ENCODE peak calls at places on chromosomes 4 and X, in seven cellular contexts. D is upper lobe of left lung, Q is IMR-90, O is A549, I is esophagus squamous epithelium, Z is right lobe of liver, L is heart left ventricle. U is an unnamed sample.

GRCh38 chrX:69988955-69989394 is 60.8 kb downstream of the AWAT2 start:
- DNase-seq in D (no peak), Q (no peak), O (no peak), I (no peak), Z (no peak), L (peak; percentile 40), U (no peak)

GRCh38 chr4:101265816-101266172 is 81.5 kb downstream of the PPP3CA start:
- DNase-seq in D (no peak), Q (no peak), O (no peak), I (no peak), Z (no peak), L (no peak), U (no peak)

GRCh38 chrX:44953734-44954502 is 80.9 kb downstream of the KDM6A start:
- DNase-seq in D (no peak), Q (no peak), O (no peak), I (no peak), Z (no peak), L (no peak), U (peak; percentile 80)

GRCh38 chr4:187685247-187685646 is 310.3 kb upstream of the ZFP42 start:
- DNase-seq in D (no peak), Q (no peak), O (no peak), I (no peak), Z (no peak), L (no peak), U (no peak)

GRCh38 chr4:1628892-1629703 is 55.0 kb downstream of the FAM53A start:
- DNase-seq in D (peak; percentile 90), Q (peak; percentile 6), O (peak; percentile 27), I (no peak), Z (peak; percentile 72), L (peak; percentile 82), U (peak; percentile 51)

GRCh38 chrX:48513670-48514069 is 4.9 kb downstream of the PORCN start:
- DNase-seq in D (no peak), Q (no peak), O (no peak), I (no peak), Z (no peak), L (no peak), U (no peak)

GRCh38 chr4:1511441-1512041 is 105.3 kb upstream of the NKX1-1 start:
- DNase-seq in D (peak; percentile 78), Q (peak; percentile 36), O (peak; percentile 78), I (no peak), Z (peak; percentile 64), L (peak; percentile 62), U (peak; percentile 13)

GRCh38 chrX:4485917-4486316 is 772.5 kb upstream of the PRKX start:
- DNase-seq in D (no peak), Q (no peak), O (no peak), I (no peak), Z (no peak), L (no peak), U (no peak)

GRCh38 chr4:173046818-173047217 is 121.8 kb upstream of the GALNT7 start:
- DNase-seq in D (no peak), Q (peak; percentile 3), O (no peak), I (no peak), Z (no peak), L (no peak), U (no peak)

GRCh38 chr4:26238782-26239647 is 81.8 kb upstream of the RBPJ start:
- DNase-seq in D (no peak), Q (peak; percentile 75), O (no peak), I (no peak), Z (no peak), L (no peak), U (no peak)

GRCh38 chr4:152983221-152983620 is 47.1 kb downstream of the FHDC1 start:
- DNase-seq in D (no peak), Q (no peak), O (no peak), I (no peak), Z (no peak), L (no peak), U (no peak)

GRCh38 chr4:66034671-66035070 is 364.4 kb upstream of the EPHA5 start:
- DNase-seq in D (no peak), Q (no peak), O (no peak), I (no peak), Z (no peak), L (no peak), U (no peak)

GRCh38 chr4:100641326-100641725 is 123.5 kb upstream of the EMCN start:
- DNase-seq in D (no peak), Q (no peak), O (no peak), I (no peak), Z (no peak), L (no peak), U (no peak)

GRCh38 chrX:96147645-96148044 is 537.0 kb upstream of the DIAPH2 start:
- DNase-seq in D (no peak), Q (no peak), O (no peak), I (no peak), Z (no peak), L (no peak), U (no peak)

GRCh38 chr4:176545886-176546285 is 226.1 kb downstream of the SPCS3 start:
- DNase-seq in D (no peak), Q (peak; percentile 59), O (no peak), I (no peak), Z (no peak), L (no peak), U (no peak)

GRCh38 chrX:148555101-148555500 is 54.7 kb downstream of the AFF2 start:
- DNase-seq in D (no peak), Q (no peak), O (no peak), I (no peak), Z (no peak), L (no peak), U (no peak)

GRCh38 chrX:153882086-153882498 is 3.9 kb downstream of the L1CAM start:
- DNase-seq in D (no peak), Q (peak; percentile 13), O (no peak), I (no peak), Z (no peak), L (peak; percentile 7), U (no peak)

GRCh38 chrX:153885208-153885787 is 675 bp downstream of the L1CAM start:
- DNase-seq in D (no peak), Q (no peak), O (no peak), I (no peak), Z (no peak), L (peak; percentile 14), U (no peak)

GRCh38 chrX:153884136-153885076 is 1.6 kb downstream of the L1CAM start:
- DNase-seq in D (no peak), Q (no peak), O (peak; percentile 59), I (no peak), Z (no peak), L (peak; percentile 27), U (no peak)

GRCh38 chrX:153882557-153882956 is 3.4 kb downstream of the L1CAM start:
- DNase-seq in D (no peak), Q (no peak), O (no peak), I (no peak), Z (no peak), L (peak; percentile 33), U (no peak)

DNA sequence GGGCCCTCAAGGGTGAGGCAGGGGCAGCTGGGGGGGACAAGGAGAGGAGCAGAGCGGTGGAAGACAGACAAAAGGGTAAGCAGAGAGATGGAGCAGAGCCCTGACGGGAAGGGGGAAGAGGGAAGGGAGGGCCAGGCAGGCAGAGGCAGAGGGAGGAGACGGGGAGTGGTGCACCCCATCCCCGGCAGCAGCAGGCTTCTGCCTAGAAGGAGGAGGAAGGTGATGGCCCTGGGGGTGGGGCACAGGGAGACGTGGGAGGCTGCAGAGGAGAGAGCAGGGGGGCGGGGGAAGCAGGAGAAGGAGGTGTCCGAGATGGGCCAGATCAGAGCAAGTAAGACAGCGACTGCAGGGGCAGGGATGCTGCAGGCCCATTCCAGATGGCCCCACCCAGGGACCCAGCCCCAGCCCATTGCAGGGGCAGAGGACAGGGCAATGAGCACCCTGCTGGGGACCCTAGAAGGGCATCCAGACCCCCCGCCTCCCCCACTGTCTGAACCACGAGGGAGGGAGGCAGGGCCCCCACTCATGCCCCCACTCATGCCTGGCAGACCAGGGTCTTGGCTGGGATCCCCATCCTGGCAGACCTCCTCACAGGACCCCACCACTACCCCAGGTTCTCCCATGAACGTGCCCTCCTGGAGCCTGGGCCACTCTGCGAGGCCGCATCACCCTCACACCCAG is 2.7 kb downstream of the L1CAM start:
- DNase-seq in D (no peak), Q (no peak), O (no peak), I (no peak), Z (no peak), L (peak; percentile 18), U (no peak)
- H3K4me1 ChIP-seq in D (no peaks in the 10 kb centered on the region), Q (no peaks in the 10 kb centered on the region), O (peaks cover 21% of the 10 kb centered on the region), I (peaks cover 14% of the 10 kb centered on the region), Z (no peaks in the 10 kb centered on the region), L (no peaks in the 10 kb centered on the region), U (no peaks in the 10 kb centered on the region)

GRCh38 chr4:37825943-37826281 is 574 bp upstream of the PGM2 start:
- DNase-seq in D (no peak), Q (no peak), O (no peak), I (no peak), Z (no peak), L (no peak), U (no peak)

GRCh38 chr4:37827802-37828321 is 1.4 kb downstream of the PGM2 start:
- DNase-seq in D (no peak), Q (no peak), O (no peak), I (no peak), Z (no peak), L (no peak), U (no peak)

GRCh38 chr4:37827030-37827705 is 682 bp downstream of the PGM2 start:
- DNase-seq in D (no peak), Q (peak; percentile 61), O (no peak), I (no peak), Z (peak; percentile 64), L (no peak), U (peak; percentile 17)

GRCh38 chr4:37828843-37829242 is 2.4 kb downstream of the PGM2 start:
- DNase-seq in D (no peak), Q (no peak), O (no peak), I (no peak), Z (no peak), L (no peak), U (no peak)

DNA sequence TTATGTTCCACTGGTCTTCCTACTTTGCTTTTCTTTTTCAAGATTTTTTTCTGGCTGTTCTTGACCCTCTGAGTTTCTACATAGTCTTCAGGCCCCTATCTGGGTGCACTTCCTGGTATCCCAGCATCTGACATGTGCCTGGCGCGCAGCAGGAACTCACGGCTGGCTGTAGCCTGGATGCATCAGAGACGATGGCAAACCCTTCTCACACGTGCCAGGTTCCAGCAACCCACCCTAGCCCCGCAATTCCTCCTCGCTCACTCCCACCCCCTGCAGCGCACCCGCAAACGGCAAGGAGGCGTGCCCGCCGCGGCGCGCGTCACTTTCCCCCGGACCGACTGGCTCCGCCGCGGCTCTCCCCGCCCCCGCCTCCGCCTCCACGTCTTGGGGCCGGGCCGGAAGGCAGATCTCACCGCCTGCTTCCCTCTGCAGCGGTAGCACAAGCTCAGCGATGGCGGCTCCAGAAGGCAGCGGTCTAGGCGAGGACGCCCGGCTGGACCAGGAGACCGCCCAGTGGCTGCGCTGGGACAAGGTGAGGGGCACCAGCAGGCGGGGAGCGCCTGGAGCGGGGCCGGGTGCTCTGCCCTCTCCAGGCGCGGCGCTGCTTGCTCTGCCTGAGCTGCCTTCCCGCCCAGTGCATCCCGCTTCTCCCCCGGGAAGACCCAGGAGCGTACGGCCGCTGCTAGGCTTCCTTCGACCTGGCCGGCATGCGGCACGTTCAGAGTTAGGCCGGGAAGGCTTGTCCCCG is at the start of gene PGM2:
- DNase-seq in D (peak; percentile 98), Q (peak; percentile 73), O (peak; percentile 78), I (peak; percentile 45), Z (peak; percentile 95), L (peak; percentile 95), U (peak; percentile 91)
- TF ChIP-seq POLR2A in D (peak; percentile 86), Q (peak; percentile 69), O (peak; percentile 82), I (no peak), Z (peak; percentile 86), L (no peak), U (no peak)

GRCh38 chr4:3836041-3836801 is 70.0 kb downstream of the ADRA2C start:
- DNase-seq in D (no peak), Q (no peak), O (no peak), I (no peak), Z (peak; percentile 40), L (peak; percentile 23), U (no peak)
- H3K4me3 ChIP-seq in D (no peak overlapping the region), Q (no peak overlapping the region), O (no peak overlapping the region), I (no peak overlapping the region), Z (no peak overlapping the region), L (no peak overlapping the region), U (no peak overlapping the region)

GRCh38 chrX:41145920-41146608 is 60.8 kb downstream of the USP9X start:
- DNase-seq in D (no peak), Q (peak; percentile 92), O (peak; percentile 32), I (no peak), Z (no peak), L (no peak), U (no peak)
- H3K4me1 ChIP-seq in D (no peaks in the 10 kb centered on the region), Q (peaks cover 3% of the 10 kb centered on the region), O (peaks cover 46% of the 10 kb centered on the region), I (peaks cover 9% of the 10 kb centered on the region), Z (no peaks in the 10 kb centered on the region), L (no peaks in the 10 kb centered on the region), U (no peaks in the 10 kb centered on the region)